ENCODE peak calls at places on chromosome 11, in five cellular contexts. N, M, G, B and L are unnamed samples.

GRCh38 chr11:2566223-2567025 is 121.6 kb downstream of the KCNQ1 start:
- DNase-seq in M (peak; percentile 1), G (peak; percentile 10), N (no peak), B (no peak), L (no peak)

GRCh38 chr11:62552931-62553838 is 6.6 kb upstream of the AHNAK start:
- DNase-seq in G (peak; percentile 93), B (peak; percentile 83), N (peak; percentile 98), M (peak; percentile 82), L (peak; percentile 96)

GRCh38 chr11:86938900-86939880 is 16.0 kb downstream of the FZD4 start:
- DNase-seq in N (peak; percentile 83), M (no peak), G (peak; percentile 75), B (peak; percentile 61), L (no peak)

GRCh38 chr11:34305780-34306179 is 52.0 kb downstream of the ABTB2 start:
- DNase-seq in B (no peak), G (no peak), M (no peak), N (no peak), L (no peak)

GRCh38 chr11:122002926-122003325 is 113.1 kb downstream of the BLID start:
- DNase-seq in G (no peak), N (no peak), B (no peak), M (no peak), L (no peak)

GRCh38 chr11:27459191-27459590 is 13.4 kb downstream of the LGR4 start:
- DNase-seq in N (no peak), G (no peak), M (no peak), B (no peak), L (no peak)

GRCh38 chr11:24513837-24514594 is 17.2 kb downstream of the LUZP2 start:
- DNase-seq in B (no peak), M (no peak), N (peak; percentile 58), G (no peak), L (no peak)

GRCh38 chr11:77175021-77175842 is 47.2 kb downstream of the MYO7A start:
- DNase-seq in B (peak; percentile 18), G (no peak), N (no peak), M (no peak), L (no peak)

GRCh38 chr11:122150484-122151124 is 34.6 kb upstream of the BLID start:
- DNase-seq in B (no peak), M (no peak), N (peak; percentile 83), G (no peak), L (no peak)

GRCh38 chr11:10846664-10847063 is 11.2 kb downstream of the ZBED5 start:
- DNase-seq in M (no peak), B (no peak), N (no peak), G (no peak), L (no peak)

GRCh38 chr11:59802639-59803176 is 7.9 kb downstream of the MRPL16 start:
- DNase-seq in N (peak; percentile 84), M (peak; percentile 29), B (peak; percentile 79), G (peak; percentile 66), L (no peak)

GRCh38 chr11:18698341-18699268 is at the start of gene TMEM86A:
- DNase-seq in B (peak; percentile 94), N (peak; percentile 83), M (peak; percentile 90), G (peak; percentile 88), L (peak; percentile 94)

GRCh38 chr11:35464308-35464707 is 45.0 kb upstream of the SLC1A2 start:
- DNase-seq in B (no peak), M (no peak), N (peak; percentile 54), G (no peak), L (no peak)

GRCh38 chr11:38019072-38019775 is 1421.2 kb upstream of the RAG2 start:
- DNase-seq in G (peak; percentile 21), N (peak; percentile 87), M (no peak), B (no peak), L (no peak)

GRCh38 chr11:2077061-2077802 is 62.0 kb downstream of the IGF2 start:
- DNase-seq in G (peak; percentile 53), B (no peak), M (no peak), N (peak; percentile 91), L (no peak)

GRCh38 chr11:36231300-36231699 is 57.9 kb downstream of the COMMD9 start:
- DNase-seq in G (peak; percentile 74), N (peak; percentile 9), B (no peak), M (no peak), L (no peak)

GRCh38 chr11:109247071-109247470 is 174.9 kb upstream of the C11orf87 start:
- DNase-seq in N (peak; percentile 84), G (no peak), B (no peak), M (no peak), L (no peak)

GRCh38 chr11:73177380-73178091 is 35.4 kb upstream of the FCHSD2 start:
- DNase-seq in N (peak; percentile 46), B (no peak), G (peak; percentile 60), M (peak; percentile 40), L (peak; percentile 91)

GRCh38 chr11:121839821-121840220 is 276.2 kb downstream of the BLID start:
- DNase-seq in N (no peak), G (no peak), B (no peak), M (no peak), L (no peak)

GRCh38 chr11:93403930-93404329 is 73.4 kb downstream of the DEUP1 start:
- DNase-seq in G (no peak), B (no peak), N (no peak), M (no peak), L (no peak)

GRCh38 chr11:101211407-101211975 is 81.9 kb upstream of the PGR start:
- DNase-seq in B (no peak), G (no peak), N (no peak), M (no peak), L (no peak)

GRCh38 chr11:1129666-1130160 is 28.0 kb upstream of the MUC5AC start:
- DNase-seq in G (no peak), M (no peak), B (no peak), N (no peak), L (no peak)

GRCh38 chr11:122976734-122977454 is 4.7 kb downstream of the BSX start:
- DNase-seq in G (no peak), N (no peak), M (no peak), B (no peak), L (no peak)

GRCh38 chr11:75773595-75774353 is 5.2 kb downstream of the DGAT2 start:
- DNase-seq in B (no peak), N (peak; percentile 42), G (no peak), M (no peak), L (no peak)

GRCh38 chr11:58685973-58686720 is 45.6 kb downstream of the GLYAT start:
- DNase-seq in G (no peak), N (no peak), B (no peak), M (no peak), L (no peak)

DNA sequence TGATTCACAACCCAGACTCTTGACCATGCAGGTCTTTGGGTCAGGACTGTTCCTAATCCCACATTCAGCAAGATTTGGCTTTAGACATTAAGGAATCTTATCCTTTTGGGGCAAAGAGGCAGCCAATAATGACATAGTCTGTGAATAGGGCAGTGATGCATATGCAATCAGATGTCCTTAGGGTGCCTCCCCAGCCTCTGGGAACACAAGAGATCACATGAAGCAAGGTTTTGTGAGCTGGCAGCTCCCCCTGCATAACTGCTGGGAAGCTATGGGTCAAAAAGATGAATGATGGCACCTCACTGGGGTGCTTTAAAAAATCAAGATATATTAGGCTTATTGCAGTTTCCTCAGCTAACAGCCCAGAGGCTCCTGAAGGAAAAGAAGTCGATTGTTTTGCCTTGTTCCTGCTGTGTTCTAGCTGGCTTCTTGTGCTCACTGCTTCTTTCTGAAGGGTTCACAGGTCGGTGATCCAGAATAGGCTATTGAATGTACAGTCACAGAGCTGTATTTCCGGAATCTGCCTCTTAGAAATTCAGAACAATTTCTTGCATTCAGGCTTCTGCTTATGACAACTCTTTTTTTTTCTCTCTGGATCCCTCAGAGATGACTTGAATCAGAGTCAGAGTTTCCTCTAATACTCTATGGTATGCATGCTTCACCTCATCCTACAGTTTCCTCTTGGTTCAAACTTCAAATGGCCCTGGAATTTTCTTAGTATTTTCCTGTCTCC is 31.7 kb downstream of the INSC start:
- DNase-seq in G (no peak), M (no peak), B (no peak), N (no peak), L (no peak)
- H3K27ac ChIP-seq in G (no peak overlapping the region), M (peak overlapping the region; percentile 14), B (peak overlapping the region; percentile 20), N (no peak overlapping the region), L (no peak overlapping the region)

GRCh38 chr11:107928767-107929507 is 689 bp downstream of the RAB39A start:
- DNase-seq in N (no peak), M (no peak), B (peak; percentile 14), G (no peak), L (no peak)

GRCh38 chr11:107931206-107931605 is 3.0 kb downstream of the RAB39A start:
- DNase-seq in B (no peak), G (no peak), M (no peak), N (peak; percentile 93), L (no peak)

GRCh38 chr11:107927559-107927958 is 689 bp upstream of the RAB39A start:
- DNase-seq in B (no peak), M (no peak), G (no peak), N (no peak), L (no peak)

GRCh38 chr11:107929611-107930200 is 1.5 kb downstream of the RAB39A start:
- DNase-seq in B (no peak), M (no peak), N (no peak), G (no peak), L (no peak)

GRCh38 chr11:107928046-107928766 is at the start of gene RAB39A:
- DNase-seq in N (peak; percentile 92), B (peak; percentile 61), M (peak; percentile 91), G (peak; percentile 95), L (peak; percentile 76)
- H3K4me3 ChIP-seq in N (peak within 1 kb of the TSS; percentile 1), B (peak within 1 kb of the TSS; percentile 58), M (peak within 1 kb of the TSS; percentile 44), G (peak within 1 kb of the TSS; percentile 61), L (peak within 1 kb of the TSS; percentile 69)

GRCh38 chr11:45254070-45254469 is 32.1 kb downstream of the SYT13 start:
- DNase-seq in G (no peak), N (no peak), B (no peak), M (no peak), L (no peak)

GRCh38 chr11:45252877-45253276 is 33.3 kb downstream of the SYT13 start:
- DNase-seq in N (no peak), M (no peak), G (no peak), B (no peak), L (no peak)

GRCh38 chr11:45250035-45250693 is 36.0 kb downstream of the SYT13 start:
- DNase-seq in G (no peak), M (no peak), N (no peak), B (no peak), L (no peak)

GRCh38 chr11:45253640-45254039 is 32.5 kb downstream of the SYT13 start:
- DNase-seq in B (no peak), M (no peak), G (no peak), N (no peak), L (no peak)

DNA sequence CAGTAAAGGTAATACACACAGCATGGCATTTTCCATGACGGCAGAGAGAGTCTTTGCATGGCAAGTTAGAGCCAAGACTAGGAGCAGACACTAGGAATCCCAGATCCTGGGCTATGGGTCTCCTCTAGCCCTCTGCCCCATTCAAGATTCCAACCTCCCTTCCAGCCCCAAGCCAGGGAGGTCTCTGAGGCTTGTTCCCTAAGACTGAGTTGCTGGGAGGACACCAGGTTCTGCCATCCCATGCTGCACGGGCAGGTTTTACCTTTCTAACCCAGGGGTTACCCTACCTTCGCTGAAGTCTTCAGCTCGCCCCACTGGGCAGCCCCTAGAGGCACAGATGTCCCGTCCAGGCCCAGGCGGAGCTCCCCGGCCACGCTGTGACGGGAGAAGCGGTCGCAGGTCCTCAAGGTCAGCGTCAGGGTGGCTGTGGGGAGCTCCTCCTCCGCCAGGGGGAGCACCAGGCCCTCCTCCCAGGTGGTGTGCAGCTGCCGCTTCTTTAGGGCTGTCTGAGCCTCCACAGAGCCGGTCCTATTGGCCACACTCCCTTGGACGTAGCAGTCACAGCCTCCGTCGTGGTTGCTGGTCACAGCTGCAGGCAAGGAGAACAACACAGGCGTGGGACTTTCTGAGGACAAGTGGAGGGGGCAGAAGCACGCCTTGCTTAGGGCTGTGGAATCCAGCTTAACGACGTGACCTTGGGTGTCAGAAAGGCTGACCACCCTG is 33.8 kb downstream of the SYT13 start:
- DNase-seq in B (no peak), G (peak; percentile 37), M (peak; percentile 58), N (peak; percentile 60), L (no peak)
- TF ChIP-seq CTCF in B (peak; percentile 44), G (peak; percentile 70), M (peak; percentile 42), N (peak; percentile 85), L (peak; percentile 22)

GRCh38 chr11:64876835-64877341 is 1.5 kb downstream of the EHD1 start:
- DNase-seq in M (no peak), B (no peak), G (no peak), N (peak; percentile 76), L (no peak)
- H3K27ac ChIP-seq in M (peak overlapping the region; percentile 67), B (peak overlapping the region; percentile 94), G (peak overlapping the region; percentile 81), N (peak overlapping the region; percentile 29), L (peak overlapping the region; percentile 98)